ENCODE peak calls at places on chromosome 20, in six cellular contexts. V is B cell, P is GM20000, Y is WERI-Rb-1, O is MM.1S, F is lower lobe of right lung. J is an unnamed sample.
A peak's percentile ranks its signal among the peaks of the same experiment; 100 is the strongest.

GRCh38 chr20:62056975-62057374 is 8.7 kb downstream of the TAF4 start:
- DNase-seq in V (no peak), P (peak; percentile 2), Y (no peak), O (no peak), F (no peak), J (no peak)

GRCh38 chr20:49583669-49584417 is 15.9 kb upstream of the PTGIS start:
- DNase-seq in V (no peak), P (no peak), Y (no peak), O (no peak), F (peak; percentile 56), J (peak; percentile 74)

GRCh38 chr20:59662161-59662560 is 57.8 kb downstream of the PHACTR3 start:
- DNase-seq in V (no peak), P (no peak), Y (no peak), O (no peak), F (no peak), J (no peak)

GRCh38 chr20:10741060-10741459 is 67.3 kb upstream of the JAG1 start:
- DNase-seq in V (no peak), P (no peak), Y (no peak), O (no peak), F (no peak), J (no peak)

GRCh38 chr20:53691060-53691810 is 97.6 kb upstream of the ZNF217 start:
- DNase-seq in V (no peak), P (no peak), Y (no peak), O (no peak), F (no peak), J (peak; percentile 6)

GRCh38 chr20:25439328-25439727 is 31.9 kb downstream of the GINS1 start:
- DNase-seq in V (peak; percentile 30), P (no peak), Y (no peak), O (peak; percentile 27), F (no peak), J (no peak)

GRCh38 chr20:57500941-57501340 is 24.0 kb downstream of the CTCFL start:
- DNase-seq in V (no peak), P (no peak), Y (no peak), O (no peak), F (no peak), J (no peak)

GRCh38 chr20:54063998-54064676 is 6.3 kb downstream of the BCAS1 start:
- DNase-seq in V (peak; percentile 58), P (no peak), Y (no peak), O (no peak), F (no peak), J (no peak)

GRCh38 chr20:25859649-25860530 is 163.2 kb upstream of the ZNF337 start:
- DNase-seq in V (peak; percentile 57), P (no peak), Y (peak; percentile 79), O (peak; percentile 62), F (peak; percentile 82), J (peak; percentile 35)

GRCh38 chr20:50663095-50663821 is 28.1 kb downstream of the RIPOR3 start:
- DNase-seq in V (no peak), P (no peak), Y (peak; percentile 40), O (peak; percentile 26), F (no peak), J (no peak)
- TF ChIP-seq CTCF in V (no peak), P (no peak), Y (peak; percentile 52), O (no peak), F (peak; percentile 25), J (no peak)

DNA sequence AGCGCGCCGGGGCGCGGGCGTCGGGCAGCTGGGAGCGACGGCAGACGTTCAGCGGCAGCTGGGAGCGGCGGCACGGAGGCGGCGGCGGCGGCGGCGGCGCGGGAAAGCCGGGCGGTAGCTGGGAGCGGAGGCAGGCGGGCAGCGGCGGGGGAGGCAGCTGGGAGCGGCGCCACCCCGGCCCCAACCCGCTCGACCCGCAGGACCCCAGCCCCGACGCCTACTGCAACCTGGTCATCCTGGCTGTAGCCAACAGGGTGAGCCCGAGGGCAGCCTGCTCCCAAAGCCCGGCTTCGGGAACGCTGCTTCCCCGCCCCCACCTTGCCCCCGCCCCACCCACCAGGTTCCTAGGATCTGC is 8.9 kb downstream of the CCM2L start:
- DNase-seq in V (no peak), P (peak; percentile 58), Y (peak; percentile 81), O (no peak), F (peak; percentile 43), J (no peak)
- TF ChIP-seq CTCF in V (no peak), P (no peak), Y (peak; percentile 55), O (no peak), F (no peak), J (no peak)

GRCh38 chr20:51768759-51769517 is 748 bp upstream of the ATP9A start:
- DNase-seq in V (no peak), P (no peak), Y (no peak), O (no peak), F (no peak), J (no peak)
- TF ChIP-seq CTCF in V (no peak), P (no peak), Y (no peak), O (no peak), F (no peak), J (no peak)

DNA sequence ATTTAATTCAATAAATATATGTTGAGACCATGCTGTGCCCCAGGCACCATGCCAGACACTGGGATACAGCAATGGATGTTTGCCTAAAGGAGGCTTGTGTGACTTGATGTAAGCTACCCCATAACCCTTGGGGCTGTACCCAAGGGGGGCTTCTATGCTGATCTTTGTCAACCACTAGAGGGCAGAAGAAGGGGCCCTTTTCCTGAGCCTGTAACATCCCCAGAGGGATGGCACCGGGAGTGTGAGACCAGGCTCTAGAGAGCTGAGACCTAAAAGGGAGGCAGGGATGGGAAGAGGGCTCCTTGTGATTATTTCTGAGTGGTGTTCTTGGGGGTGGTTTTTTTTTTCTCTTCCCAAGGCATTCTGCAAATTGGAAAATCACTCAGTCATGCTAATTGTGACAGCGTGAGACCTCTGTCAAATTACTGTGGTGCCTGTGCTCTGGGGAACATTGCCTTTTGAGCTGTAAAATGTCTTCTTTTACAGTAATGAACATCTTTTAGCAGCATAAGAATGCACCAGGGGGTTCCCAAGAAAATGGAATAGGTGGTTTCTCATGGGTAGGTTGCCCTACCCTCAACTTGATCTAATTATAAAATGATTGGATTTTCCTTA is 138.8 kb upstream of the SLC24A3 start:
- DNase-seq in V (no peak), P (no peak), Y (peak; percentile 11), O (no peak), F (no peak), J (no peak)
- TF ChIP-seq CTCF in V (no peak), P (no peak), Y (peak; percentile 58), O (peak; percentile 23), F (peak; percentile 13), J (no peak)

DNA sequence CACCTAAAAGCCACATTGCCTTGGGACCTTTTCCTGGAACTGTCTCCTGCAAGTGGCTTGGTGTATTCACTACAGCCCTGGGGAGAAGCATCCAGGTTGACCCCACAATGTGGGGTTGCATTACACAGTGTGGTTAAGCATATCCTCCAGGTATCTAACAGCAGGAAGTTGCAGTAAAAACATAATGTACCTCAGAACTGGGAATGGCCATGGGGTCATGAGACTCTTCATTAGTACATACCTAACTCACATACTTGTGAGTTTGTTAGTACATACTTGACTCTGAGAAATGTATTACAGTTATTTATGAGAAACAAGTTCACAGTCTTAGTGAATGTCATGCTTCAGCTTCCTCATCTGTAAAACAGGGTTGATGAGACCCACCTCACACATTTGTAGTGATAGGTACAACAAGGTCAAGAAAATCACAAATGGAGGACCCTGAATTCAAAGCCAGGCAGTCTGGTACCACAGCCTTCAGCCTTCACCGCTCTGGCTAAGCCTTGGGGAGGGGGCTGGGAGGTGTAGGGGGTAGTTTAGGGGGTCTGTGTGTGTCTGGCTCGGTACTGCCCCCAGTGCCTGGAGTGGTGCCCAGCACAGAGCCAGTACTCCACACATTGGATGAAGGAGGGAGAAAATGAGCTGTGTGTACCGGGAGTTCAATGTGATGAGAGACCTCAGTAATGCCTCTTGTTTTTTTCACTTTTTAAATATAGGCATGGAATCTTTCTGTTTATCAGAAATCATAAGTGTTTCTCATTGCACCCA is 53.0 kb downstream of the KAT14 start:
- DNase-seq in V (no peak), P (no peak), Y (no peak), O (no peak), F (no peak), J (no peak)
- TF ChIP-seq CTCF in V (no peak), P (no peak), Y (no peak), O (no peak), F (no peak), J (no peak)

GRCh38 chr20:8829232-8829631 is 239.7 kb upstream of the PLCB4 start:
- DNase-seq in V (no peak), P (no peak), Y (no peak), O (no peak), F (no peak), J (no peak)
- TF ChIP-seq CTCF in V (no peak), P (no peak), Y (peak; percentile 26), O (peak; percentile 14), F (no peak), J (peak; percentile 29)

DNA sequence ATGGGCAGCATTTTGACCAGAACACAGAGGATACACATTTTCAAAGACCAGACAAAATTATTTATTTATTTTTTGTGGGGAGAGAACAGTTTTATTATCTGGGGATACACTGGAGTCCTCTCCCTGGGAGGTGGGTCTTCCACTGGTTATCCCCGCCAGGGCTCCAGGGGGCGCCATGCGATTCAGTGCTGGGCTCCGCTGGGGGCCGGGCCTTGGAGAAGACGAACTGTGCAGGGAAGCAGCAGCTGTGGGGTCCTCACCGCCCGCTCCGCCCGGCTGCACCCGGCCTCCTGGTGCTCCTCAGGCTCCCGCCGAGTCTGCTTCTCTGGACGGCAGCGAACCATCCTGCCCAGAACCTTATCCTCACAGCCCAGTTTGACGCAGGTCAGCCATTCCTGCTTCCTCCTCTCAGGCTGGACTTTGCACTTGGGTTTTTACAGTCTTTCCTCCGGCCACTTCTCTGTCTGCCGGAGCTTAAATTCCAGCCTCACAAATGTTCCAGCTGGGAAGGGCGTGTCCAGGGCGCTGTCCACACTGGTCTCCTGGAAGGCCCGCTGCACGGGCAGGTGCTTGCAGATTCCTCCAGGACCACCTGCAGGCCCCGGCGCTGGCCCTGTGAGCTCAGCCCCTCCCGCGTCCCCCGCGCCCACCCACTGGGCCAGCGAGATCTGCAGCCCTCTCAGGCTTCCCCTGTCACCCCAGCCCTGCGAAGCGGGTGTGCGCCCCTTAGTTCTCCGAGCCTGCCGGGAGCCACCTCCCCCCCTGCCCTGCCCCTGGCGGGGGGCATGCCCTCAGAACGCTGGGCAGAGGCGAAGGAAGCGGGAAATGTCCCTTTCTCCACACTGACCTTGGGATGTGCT is 1830.0 kb upstream of the DEFB115 start:
- DNase-seq in V (no peak), P (no peak), Y (no peak), O (no peak), F (no peak), J (no peak)
- TF ChIP-seq CTCF in V (no peak), P (no peak), Y (peak; percentile 13), O (no peak), F (no peak), J (no peak)

GRCh38 chr20:46715292-46715756 is 5.9 kb downstream of the SLC2A10 start:
- DNase-seq in V (no peak), P (no peak), Y (peak; percentile 56), O (no peak), F (no peak), J (no peak)
- TF ChIP-seq CTCF in V (no peak), P (no peak), Y (peak; percentile 6), O (no peak), F (no peak), J (no peak)